ENCODE peak calls at places on chromosomes 2 and 18, in five cellular contexts. R is aorta, Z is heart left ventricle, X is H1, K is psoas muscle. T is an unnamed sample. For H3K9me3, the result is how much of the 10 kb centered on the place peaks cover.

GRCh38 chr2:173869244-173869643 is 95.9 kb downstream of the SP3 start:
- DNase-seq in Z (no peak), X (no peak), R (no peak), K (no peak), T (no peak)

GRCh38 chr18:6874316-6874715 is 144.8 kb downstream of the ARHGAP28 start:
- DNase-seq in X (no peak), R (no peak), Z (no peak), K (no peak), T (no peak)

GRCh38 chr2:36696533-36696932 is at the start of gene VIT:
- DNase-seq in X (no peak), Z (no peak), R (no peak), K (no peak), T (no peak)

GRCh38 chr2:174985624-174986023 is 19.6 kb downstream of the CHN1 start:
- DNase-seq in Z (no peak), R (no peak), X (no peak), K (no peak), T (no peak)

GRCh38 chr2:45315881-45316280 is 295.2 kb downstream of the SRBD1 start:
- DNase-seq in K (no peak), X (no peak), R (no peak), Z (no peak), T (no peak)

GRCh38 chr18:25005602-25006375 is 346.2 kb downstream of the ZNF521 start:
- DNase-seq in Z (no peak), X (no peak), R (no peak), K (no peak), T (no peak)

GRCh38 chr2:147416099-147416498 is 428.7 kb upstream of the ACVR2A start:
- DNase-seq in Z (no peak), R (no peak), K (no peak), X (no peak), T (no peak)

GRCh38 chr2:57049273-57049672 is 865.5 kb downstream of the CCDC85A start:
- DNase-seq in X (no peak), K (no peak), Z (no peak), R (no peak), T (no peak)

GRCh38 chr2:72955188-72956049 is 38.1 kb downstream of the EMX1 start:
- DNase-seq in Z (peak), R (no peak), X (no peak), K (no peak), T (no peak)

GRCh38 chr2:70143314-70144150 is 47.3 kb downstream of the C2orf42 start:
- DNase-seq in X (no peak), Z (no peak), K (peak), R (peak), T (peak)

GRCh38 chr2:70735065-70735464 is 32.9 kb downstream of the ADD2 start:
- DNase-seq in R (no peak), K (no peak), X (no peak), Z (no peak), T (no peak)

GRCh38 chr18:63213936-63214671 is 105.5 kb downstream of the BCL2 start:
- DNase-seq in Z (no peak), R (no peak), K (no peak), X (no peak), T (no peak)

GRCh38 chr2:125566422-125566821 is 1089.5 kb upstream of the GYPC start:
- DNase-seq in R (no peak), X (no peak), Z (no peak), K (no peak), T (no peak)
- H3K9me3 ChIP-seq in R (under half), X (under half), Z (under half), K (under half), T (under half)

GRCh38 chr2:229160984-229161383 is 110.1 kb downstream of the PID1 start:
- DNase-seq in R (no peak), X (no peak), Z (no peak), K (no peak), T (no peak)

GRCh38 chr2:229163893-229164292 is 107.2 kb downstream of the PID1 start:
- DNase-seq in K (no peak), R (no peak), Z (no peak), X (no peak), T (no peak)

GRCh38 chr2:229169751-229170150 is 101.3 kb downstream of the PID1 start:
- DNase-seq in R (no peak), K (no peak), X (no peak), Z (no peak), T (no peak)

GRCh38 chr2:229160180-229160579 is 110.9 kb downstream of the PID1 start:
- DNase-seq in X (no peak), K (no peak), R (no peak), Z (no peak), T (peak)

DNA sequence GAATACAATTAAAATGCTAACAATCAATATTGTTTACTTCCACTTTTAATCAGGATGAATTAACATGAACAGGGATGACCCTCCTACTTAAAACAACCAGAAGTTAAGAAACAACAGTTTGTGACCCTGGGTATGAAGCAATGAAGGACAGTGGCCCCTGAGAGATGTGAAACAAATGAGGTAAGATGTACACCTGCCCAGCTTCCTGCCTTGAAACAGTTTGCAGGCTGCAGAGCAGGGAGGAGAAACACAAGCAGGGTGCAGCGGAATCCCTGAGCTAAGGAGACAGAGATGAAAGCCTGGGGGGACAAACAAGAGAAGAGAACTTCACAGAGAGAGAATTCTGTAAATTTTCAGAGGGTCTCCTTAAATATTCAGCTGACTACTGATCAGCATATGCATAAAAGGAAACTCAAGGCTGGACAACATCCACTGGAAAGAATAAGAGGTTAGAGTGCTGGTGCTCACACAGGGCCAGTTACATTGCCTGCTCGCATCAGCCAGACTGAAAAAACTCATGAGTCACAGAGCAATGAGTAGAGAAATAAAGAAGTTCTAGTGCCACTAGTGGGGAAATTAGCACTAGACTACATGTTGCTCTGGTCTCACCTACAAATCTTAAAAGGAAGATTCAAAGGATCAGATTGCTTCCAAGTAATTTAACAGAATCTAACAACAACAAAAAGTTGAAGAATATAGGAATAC is 106.4 kb downstream of the PID1 start:
- DNase-seq in X (no peak), Z (no peak), R (no peak), K (no peak), T (peak)
- H3K9me3 ChIP-seq in X (under half), Z (under half), R (under half), K (under half), T (under half)

DNA sequence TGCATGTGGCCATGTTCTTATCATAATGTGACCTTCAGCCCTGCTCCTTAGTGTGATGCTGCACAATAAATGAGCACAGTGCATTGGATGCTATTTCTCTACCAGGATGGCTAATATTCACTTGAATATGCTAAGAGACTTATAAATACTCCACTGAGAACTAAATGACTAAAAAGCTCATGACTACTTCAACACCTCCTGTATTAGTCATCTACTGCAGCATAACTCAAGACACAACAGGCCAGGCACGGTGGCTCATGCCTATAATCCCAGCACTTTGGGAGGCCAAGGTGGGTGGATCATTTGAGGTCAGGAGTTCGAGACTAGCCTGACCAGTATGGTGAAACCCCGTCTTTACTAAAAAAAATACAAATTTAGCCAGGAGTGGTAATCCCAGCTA is 213.4 kb downstream of the RND3 start:
- DNase-seq in K (no peak), Z (no peak), X (no peak), R (no peak), T (no peak)
- H3K9me3 ChIP-seq in K (under half), Z (under half), X (under half), R (under half), T (under half)

DNA sequence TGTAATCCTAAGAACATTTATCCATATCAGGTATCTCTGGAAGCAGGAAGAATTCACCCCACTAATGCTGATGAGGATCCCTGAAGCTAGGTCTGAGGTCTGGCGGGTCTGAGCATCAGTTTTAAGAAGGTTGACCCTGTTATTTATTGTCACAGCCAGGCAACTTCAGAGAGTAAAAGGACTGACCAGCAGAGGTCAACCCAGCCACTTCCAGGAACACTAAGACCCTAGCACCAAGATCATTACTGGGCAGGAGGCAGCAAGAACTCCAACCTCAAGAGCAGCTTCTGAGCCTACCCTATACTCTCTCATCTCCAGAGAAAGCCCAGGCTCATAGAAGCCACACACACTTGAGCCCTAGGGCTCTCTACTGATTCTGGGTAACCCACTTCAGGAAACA is 901.4 kb downstream of the DCDC2C start:
- DNase-seq in Z (no peak), R (no peak), X (no peak), K (no peak), T (no peak)
- H3K9me3 ChIP-seq in Z (under half), R (under half), X (under half), K (under half), T (under half)

T was measured in right lobe of liver.